ENCODE peak calls at places on chromosome 15, in six cellular contexts. One of them, this sample, is unnamed.

GRCh38 chr15:74319596-74320357 is 47.7 kb downstream of the CYP11A1 start:
- DNase-seq in dorsolateral prefrontal cortex: no peak
- DNase-seq in tibial artery: no peak
- DNase-seq in psoas muscle: peak
- DNase-seq in body of pancreas: no peak
- DNase-seq in CD8-positive, alpha-beta T cell: no peak
- DNase-seq in this sample: no peak

GRCh38 chr15:68652141-68652540 is 73.3 kb downstream of the CORO2B start:
- DNase-seq in dorsolateral prefrontal cortex: peak
- DNase-seq in tibial artery: no peak
- DNase-seq in psoas muscle: no peak
- DNase-seq in body of pancreas: no peak
- DNase-seq in CD8-positive, alpha-beta T cell: no peak
- DNase-seq in this sample: peak

GRCh38 chr15:30885814-30886213 is 17.9 kb upstream of the FAN1 start:
- DNase-seq in dorsolateral prefrontal cortex: no peak
- DNase-seq in tibial artery: no peak
- DNase-seq in psoas muscle: no peak
- DNase-seq in body of pancreas: no peak
- DNase-seq in CD8-positive, alpha-beta T cell: no peak
- DNase-seq in this sample: no peak

GRCh38 chr15:59689626-59690236 is 611 bp upstream of the BNIP2 start:
- DNase-seq in dorsolateral prefrontal cortex: peak
- DNase-seq in tibial artery: peak
- DNase-seq in psoas muscle: peak
- DNase-seq in body of pancreas: peak
- DNase-seq in CD8-positive, alpha-beta T cell: peak
- DNase-seq in this sample: peak

GRCh38 chr15:36362508-36362907 is 216.9 kb upstream of the CDIN1 start:
- DNase-seq in dorsolateral prefrontal cortex: no peak
- DNase-seq in tibial artery: no peak
- DNase-seq in psoas muscle: no peak
- DNase-seq in body of pancreas: no peak
- DNase-seq in CD8-positive, alpha-beta T cell: no peak
- DNase-seq in this sample: no peak

GRCh38 chr15:85027033-85027380 is 45.4 kb downstream of the PDE8A start:
- DNase-seq in dorsolateral prefrontal cortex: no peak
- DNase-seq in tibial artery: no peak
- DNase-seq in psoas muscle: no peak
- DNase-seq in body of pancreas: no peak
- DNase-seq in CD8-positive, alpha-beta T cell: no peak
- DNase-seq in this sample: no peak

GRCh38 chr15:100098705-100099104 is 243.1 kb downstream of the ADAMTS17 start:
- DNase-seq in dorsolateral prefrontal cortex: no peak
- DNase-seq in tibial artery: no peak
- DNase-seq in psoas muscle: no peak
- DNase-seq in body of pancreas: no peak
- DNase-seq in CD8-positive, alpha-beta T cell: no peak
- DNase-seq in this sample: peak

GRCh38 chr15:65827065-65827464 is 35.0 kb upstream of the DENND4A start:
- DNase-seq in dorsolateral prefrontal cortex: no peak
- DNase-seq in tibial artery: no peak
- DNase-seq in psoas muscle: no peak
- DNase-seq in body of pancreas: no peak
- DNase-seq in CD8-positive, alpha-beta T cell: no peak
- DNase-seq in this sample: no peak

GRCh38 chr15:60223161-60223560 is 174.6 kb downstream of the ANXA2 start:
- DNase-seq in dorsolateral prefrontal cortex: no peak
- DNase-seq in tibial artery: no peak
- DNase-seq in psoas muscle: no peak
- DNase-seq in body of pancreas: no peak
- DNase-seq in CD8-positive, alpha-beta T cell: no peak
- DNase-seq in this sample: no peak

GRCh38 chr15:60635507-60636352 is 156.8 kb upstream of the ICE2 start:
- DNase-seq in dorsolateral prefrontal cortex: no peak
- DNase-seq in tibial artery: no peak
- DNase-seq in psoas muscle: no peak
- DNase-seq in body of pancreas: no peak
- DNase-seq in CD8-positive, alpha-beta T cell: no peak
- DNase-seq in this sample: no peak

GRCh38 chr15:85495096-85495495 is 114.7 kb downstream of the AKAP13 start:
- DNase-seq in dorsolateral prefrontal cortex: no peak
- DNase-seq in tibial artery: no peak
- DNase-seq in psoas muscle: no peak
- DNase-seq in body of pancreas: no peak
- DNase-seq in CD8-positive, alpha-beta T cell: no peak
- DNase-seq in this sample: no peak

GRCh38 chr15:86163771-86164170 is 84.1 kb downstream of the AGBL1 start:
- DNase-seq in dorsolateral prefrontal cortex: no peak
- DNase-seq in tibial artery: no peak
- DNase-seq in psoas muscle: no peak
- DNase-seq in body of pancreas: no peak
- DNase-seq in CD8-positive, alpha-beta T cell: no peak
- DNase-seq in this sample: no peak

GRCh38 chr15:41597787-41598186 is 38.8 kb downstream of the TYRO3 start:
- DNase-seq in dorsolateral prefrontal cortex: no peak
- DNase-seq in tibial artery: no peak
- DNase-seq in psoas muscle: no peak
- DNase-seq in body of pancreas: no peak
- DNase-seq in CD8-positive, alpha-beta T cell: no peak
- DNase-seq in this sample: no peak

GRCh38 chr15:98123834-98124233 is 163.3 kb downstream of the ARRDC4 start:
- DNase-seq in dorsolateral prefrontal cortex: no peak
- DNase-seq in tibial artery: no peak
- DNase-seq in psoas muscle: no peak
- DNase-seq in body of pancreas: no peak
- DNase-seq in CD8-positive, alpha-beta T cell: no peak
- DNase-seq in this sample: no peak

GRCh38 chr15:51768018-51768417 is 16.6 kb downstream of the TMOD2 start:
- DNase-seq in dorsolateral prefrontal cortex: no peak
- DNase-seq in tibial artery: no peak
- DNase-seq in psoas muscle: no peak
- DNase-seq in body of pancreas: no peak
- DNase-seq in CD8-positive, alpha-beta T cell: no peak
- DNase-seq in this sample: no peak

GRCh38 chr15:67080118-67080899 is 14.9 kb downstream of the SMAD3 start:
- DNase-seq in dorsolateral prefrontal cortex: no peak
- DNase-seq in tibial artery: peak
- DNase-seq in psoas muscle: peak
- DNase-seq in body of pancreas: peak
- DNase-seq in CD8-positive, alpha-beta T cell: no peak
- DNase-seq in this sample: peak

GRCh38 chr15:31472636-31473383 is 146.2 kb downstream of the KLF13 start:
- DNase-seq in dorsolateral prefrontal cortex: no peak
- DNase-seq in tibial artery: peak
- DNase-seq in psoas muscle: no peak
- DNase-seq in body of pancreas: no peak
- DNase-seq in CD8-positive, alpha-beta T cell: no peak
- DNase-seq in this sample: peak

GRCh38 chr15:48414015-48414414 is 82.8 kb downstream of the DUT start:
- DNase-seq in dorsolateral prefrontal cortex: no peak
- DNase-seq in tibial artery: no peak
- DNase-seq in psoas muscle: no peak
- DNase-seq in body of pancreas: no peak
- DNase-seq in CD8-positive, alpha-beta T cell: no peak
- DNase-seq in this sample: no peak

GRCh38 chr15:82944038-82944437 is 8.5 kb downstream of the HOMER2 start:
- DNase-seq in dorsolateral prefrontal cortex: no peak
- DNase-seq in tibial artery: no peak
- DNase-seq in psoas muscle: no peak
- DNase-seq in body of pancreas: no peak
- DNase-seq in CD8-positive, alpha-beta T cell: no peak
- DNase-seq in this sample: no peak

GRCh38 chr15:83843511-83843910 is 189.6 kb downstream of the ADAMTSL3 start:
- DNase-seq in dorsolateral prefrontal cortex: no peak
- DNase-seq in tibial artery: no peak
- DNase-seq in psoas muscle: peak
- DNase-seq in body of pancreas: no peak
- DNase-seq in CD8-positive, alpha-beta T cell: no peak
- DNase-seq in this sample: no peak

GRCh38 chr15:92384391-92384790 is 9.3 kb upstream of the ST8SIA2 start:
- DNase-seq in dorsolateral prefrontal cortex: no peak
- DNase-seq in tibial artery: no peak
- DNase-seq in psoas muscle: no peak
- DNase-seq in body of pancreas: no peak
- DNase-seq in CD8-positive, alpha-beta T cell: no peak
- DNase-seq in this sample: no peak

GRCh38 chr15:65423977-65424679 is 1.4 kb upstream of the IGDCC4 start:
- DNase-seq in dorsolateral prefrontal cortex: no peak
- DNase-seq in tibial artery: no peak
- DNase-seq in psoas muscle: no peak
- DNase-seq in body of pancreas: no peak
- DNase-seq in CD8-positive, alpha-beta T cell: no peak
- DNase-seq in this sample: peak

GRCh38 chr15:75666823-75667501 is 19.2 kb downstream of the SNX33 start:
- DNase-seq in dorsolateral prefrontal cortex: no peak
- DNase-seq in tibial artery: peak
- DNase-seq in psoas muscle: peak
- DNase-seq in body of pancreas: peak
- DNase-seq in CD8-positive, alpha-beta T cell: no peak
- DNase-seq in this sample: peak

GRCh38 chr15:68646751-68647150 is 68.0 kb downstream of the CORO2B start:
- DNase-seq in dorsolateral prefrontal cortex: no peak
- DNase-seq in tibial artery: peak
- DNase-seq in psoas muscle: no peak
- DNase-seq in body of pancreas: no peak
- DNase-seq in CD8-positive, alpha-beta T cell: no peak
- DNase-seq in this sample: peak

GRCh38 chr15:97084650-97085049 is 754.1 kb downstream of the NR2F2 start:
- DNase-seq in dorsolateral prefrontal cortex: no peak
- DNase-seq in tibial artery: no peak
- DNase-seq in psoas muscle: no peak
- DNase-seq in body of pancreas: no peak
- DNase-seq in CD8-positive, alpha-beta T cell: no peak
- DNase-seq in this sample: no peak

GRCh38 chr15:82647835-82648256 is 683 bp upstream of the CPEB1 start:
- DNase-seq in dorsolateral prefrontal cortex: no peak
- DNase-seq in tibial artery: no peak
- DNase-seq in psoas muscle: peak
- DNase-seq in body of pancreas: no peak
- DNase-seq in CD8-positive, alpha-beta T cell: peak
- DNase-seq in this sample: no peak

GRCh38 chr15:66701422-66702034 is 508 bp upstream of the SMAD6 start:
- DNase-seq in dorsolateral prefrontal cortex: no peak
- DNase-seq in tibial artery: peak
- DNase-seq in psoas muscle: peak
- DNase-seq in body of pancreas: no peak
- DNase-seq in CD8-positive, alpha-beta T cell: no peak
- DNase-seq in this sample: no peak

GRCh38 chr15:31364301-31365031 is 37.8 kb downstream of the KLF13 start:
- DNase-seq in dorsolateral prefrontal cortex: no peak
- DNase-seq in tibial artery: peak
- DNase-seq in psoas muscle: no peak
- DNase-seq in body of pancreas: peak
- DNase-seq in CD8-positive, alpha-beta T cell: no peak
- DNase-seq in this sample: no peak

GRCh38 chr15:83449928-83450501 is 2.9 kb downstream of the SH3GL3 start:
- DNase-seq in dorsolateral prefrontal cortex: no peak
- DNase-seq in tibial artery: no peak
- DNase-seq in psoas muscle: no peak
- DNase-seq in body of pancreas: no peak
- DNase-seq in CD8-positive, alpha-beta T cell: no peak
- DNase-seq in this sample: no peak

GRCh38 chr15:55222588-55222987 is 25.8 kb upstream of the RSL24D1 start:
- DNase-seq in dorsolateral prefrontal cortex: no peak
- DNase-seq in tibial artery: no peak
- DNase-seq in psoas muscle: no peak
- DNase-seq in body of pancreas: no peak
- DNase-seq in CD8-positive, alpha-beta T cell: no peak
- DNase-seq in this sample: no peak

GRCh38 chr15:76799760-76800159 is 105.4 kb downstream of the SCAPER start:
- DNase-seq in dorsolateral prefrontal cortex: no peak
- DNase-seq in tibial artery: no peak
- DNase-seq in psoas muscle: no peak
- DNase-seq in body of pancreas: no peak
- DNase-seq in CD8-positive, alpha-beta T cell: no peak
- DNase-seq in this sample: no peak

GRCh38 chr15:68586274-68586961 is 7.6 kb downstream of the CORO2B start:
- DNase-seq in dorsolateral prefrontal cortex: no peak
- DNase-seq in tibial artery: peak
- DNase-seq in psoas muscle: no peak
- DNase-seq in body of pancreas: no peak
- DNase-seq in CD8-positive, alpha-beta T cell: no peak
- DNase-seq in this sample: no peak

GRCh38 chr15:25691544-25692430 is 171.3 kb downstream of the ATP10A start:
- DNase-seq in dorsolateral prefrontal cortex: no peak
- DNase-seq in tibial artery: peak
- DNase-seq in psoas muscle: no peak
- DNase-seq in body of pancreas: no peak
- DNase-seq in CD8-positive, alpha-beta T cell: no peak
- DNase-seq in this sample: no peak
- TF ChIP-seq CTCF in dorsolateral prefrontal cortex: peak
- TF ChIP-seq CTCF in tibial artery: peak
- TF ChIP-seq CTCF in psoas muscle: peak
- TF ChIP-seq CTCF in body of pancreas: no peak
- TF ChIP-seq CTCF in CD8-positive, alpha-beta T cell: no peak
- TF ChIP-seq CTCF in this sample: no peak

GRCh38 chr15:40595219-40595618 is 1.2 kb downstream of the KNL1 start:
- DNase-seq in dorsolateral prefrontal cortex: no peak
- DNase-seq in tibial artery: no peak
- DNase-seq in psoas muscle: no peak
- DNase-seq in body of pancreas: no peak
- DNase-seq in CD8-positive, alpha-beta T cell: no peak
- DNase-seq in this sample: no peak
- H3K27ac ChIP-seq in dorsolateral prefrontal cortex: no peak
- H3K27ac ChIP-seq in tibial artery: no peak
- H3K27ac ChIP-seq in psoas muscle: no peak
- H3K27ac ChIP-seq in body of pancreas: no peak
- H3K27ac ChIP-seq in CD8-positive, alpha-beta T cell: no peak
- H3K27ac ChIP-seq in this sample: no peak

DNA sequence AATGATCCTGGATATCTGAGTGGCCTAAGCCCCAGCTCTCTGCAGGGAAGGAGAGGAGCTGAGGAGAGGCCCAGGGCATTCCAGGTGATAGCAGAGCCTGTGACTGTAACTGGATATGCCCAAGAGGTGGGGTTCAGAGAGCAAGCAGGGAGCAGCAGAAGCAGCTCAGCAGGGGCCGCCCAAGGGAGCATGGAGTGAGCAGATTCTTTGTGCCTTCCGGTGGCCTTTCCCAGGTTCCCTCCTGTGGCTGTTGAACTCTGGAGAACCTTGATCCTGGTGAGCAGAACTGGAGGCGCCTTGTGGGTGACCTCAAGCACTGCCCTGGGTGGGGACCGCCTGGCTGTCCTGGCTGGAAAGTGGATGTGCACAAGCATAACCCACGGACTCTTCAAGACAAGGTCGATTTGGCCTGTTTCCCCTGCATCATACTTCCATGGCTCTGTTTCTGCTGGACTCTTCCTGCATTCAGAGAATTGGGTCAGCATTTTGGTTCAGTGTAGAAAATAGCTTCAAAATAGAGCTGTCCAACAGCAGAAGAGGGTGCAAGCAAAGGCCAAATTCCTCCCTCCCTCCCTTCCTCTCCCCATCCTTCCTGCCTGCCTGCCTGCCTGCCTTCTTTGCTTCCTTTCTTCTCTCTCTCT is 76.1 kb downstream of the ARNT2 start:
- DNase-seq in dorsolateral prefrontal cortex: no peak
- DNase-seq in tibial artery: no peak
- DNase-seq in psoas muscle: peak
- DNase-seq in body of pancreas: no peak
- DNase-seq in CD8-positive, alpha-beta T cell: no peak
- DNase-seq in this sample: no peak
- H3K4me3 ChIP-seq in dorsolateral prefrontal cortex: no peak
- H3K4me3 ChIP-seq in tibial artery: no peak
- H3K4me3 ChIP-seq in psoas muscle: no peak
- H3K4me3 ChIP-seq in body of pancreas: no peak
- H3K4me3 ChIP-seq in CD8-positive, alpha-beta T cell: no peak
- H3K4me3 ChIP-seq in this sample: no peak

GRCh38 chr15:40450047-40450446 is 9.3 kb downstream of the BAHD1 start:
- DNase-seq in dorsolateral prefrontal cortex: no peak
- DNase-seq in tibial artery: no peak
- DNase-seq in psoas muscle: no peak
- DNase-seq in body of pancreas: no peak
- DNase-seq in CD8-positive, alpha-beta T cell: no peak
- DNase-seq in this sample: no peak
- TF ChIP-seq CTCF in dorsolateral prefrontal cortex: no peak
- TF ChIP-seq CTCF in tibial artery: no peak
- TF ChIP-seq CTCF in psoas muscle: no peak
- TF ChIP-seq CTCF in body of pancreas: no peak
- TF ChIP-seq CTCF in CD8-positive, alpha-beta T cell: no peak
- TF ChIP-seq CTCF in this sample: no peak

This sample was measured in coronary artery.